ENCODE peak calls at places on chromosomes 6 and 20, in five cellular contexts. L is Peyer's patch; J is adrenal gland; Q is CD8-positive, alpha-beta T cell; I is psoas muscle. A is an unnamed sample. For H3K4me1, the result is how much of the 10 kb centered on the place peaks cover.

GRCh38 chr6:116144590-116144989 is 18.7 kb upstream of the COL10A1 start:
- DNase-seq in L (no peak), J (no peak), Q (no peak), I (no peak), A (no peak)

GRCh38 chr6:41439524-41440418 is 104.4 kb downstream of the NCR2 start:
- DNase-seq in L (peak), J (no peak), Q (no peak), I (no peak), A (no peak)

GRCh38 chr6:390914-391558 is 516 bp upstream of the IRF4 start:
- DNase-seq in L (peak), J (no peak), Q (no peak), I (no peak), A (no peak)

GRCh38 chr6:46000905-46001304 is 14.8 kb downstream of the CLIC5 start:
- DNase-seq in L (no peak), J (no peak), Q (no peak), I (no peak), A (no peak)

GRCh38 chr20:43721429-43722152 is 5.2 kb downstream of the GTSF1L start:
- DNase-seq in L (no peak), J (no peak), Q (no peak), I (no peak), A (no peak)

GRCh38 chr6:149324428-149324827 is 6.9 kb downstream of the TAB2 start:
- DNase-seq in L (no peak), J (no peak), Q (no peak), I (no peak), A (no peak)

GRCh38 chr20:19502169-19502568 is 255.9 kb upstream of the RIN2 start:
- DNase-seq in L (no peak), J (no peak), Q (no peak), I (peak), A (no peak)

GRCh38 chr6:160992323-160993314 is 1.1 kb downstream of the MAP3K4 start:
- DNase-seq in L (peak), J (peak), Q (peak), I (no peak), A (no peak)

GRCh38 chr6:124480021-124480430 is 482.2 kb upstream of the RNF217 start:
- DNase-seq in L (no peak), J (no peak), Q (no peak), I (no peak), A (no peak)

GRCh38 chr20:61263084-61263695 is 11.1 kb downstream of the CDH4 start:
- DNase-seq in L (no peak), J (no peak), Q (no peak), I (no peak), A (no peak)

GRCh38 chr6:39904946-39905639 is 29.2 kb downstream of the MOCS1 start:
- DNase-seq in L (no peak), J (no peak), Q (no peak), I (no peak), A (no peak)

GRCh38 chr6:16822529-16822928 is 61.3 kb upstream of the ATXN1 start:
- DNase-seq in L (no peak), J (no peak), Q (no peak), I (no peak), A (no peak)

GRCh38 chr6:82006027-82006738 is 241.4 kb downstream of the IBTK start:
- DNase-seq in L (no peak), J (no peak), Q (no peak), I (no peak), A (no peak)

GRCh38 chr6:68636710-68637470 is 1.8 kb downstream of the ADGRB3 start:
- DNase-seq in L (no peak), J (no peak), Q (no peak), I (no peak), A (no peak)

GRCh38 chr6:166935353-166935752 is 21.0 kb downstream of the RNASET2 start:
- DNase-seq in L (peak), J (no peak), Q (no peak), I (no peak), A (no peak)

GRCh38 chr6:11663519-11663918 is 115.1 kb downstream of the ADTRP start:
- DNase-seq in L (no peak), J (no peak), Q (no peak), I (no peak), A (no peak)

GRCh38 chr6:21931641-21932335 is 338.2 kb downstream of the SOX4 start:
- DNase-seq in L (no peak), J (no peak), Q (no peak), I (no peak), A (no peak)

GRCh38 chr6:109760208-109760607 is 69.1 kb downstream of the FIG4 start:
- DNase-seq in L (no peak), J (no peak), Q (no peak), I (no peak), A (no peak)

GRCh38 chr20:17896247-17896723 is 72.3 kb downstream of the SNX5 start:
- DNase-seq in L (no peak), J (peak), Q (no peak), I (no peak), A (no peak)

GRCh38 chr6:163392533-163392932 is 22.0 kb upstream of the QKI start:
- DNase-seq in L (no peak), J (peak), Q (no peak), I (no peak), A (peak)

GRCh38 chr6:108751851-108752732 is 96.1 kb upstream of the ARMC2 start:
- DNase-seq in L (no peak), J (peak), Q (no peak), I (no peak), A (no peak)

GRCh38 chr6:25165181-25165580 is 114.0 kb upstream of the CARMIL1 start:
- DNase-seq in L (no peak), J (no peak), Q (no peak), I (no peak), A (no peak)

GRCh38 chr6:166490671-166491500 is 95.6 kb downstream of the RAMACL start:
- DNase-seq in L (no peak), J (no peak), Q (no peak), I (no peak), A (no peak)

GRCh38 chr6:21707527-21707926 is 114.0 kb downstream of the SOX4 start:
- DNase-seq in L (no peak), J (no peak), Q (no peak), I (no peak), A (no peak)

GRCh38 chr6:16380220-16380809 is 141.9 kb downstream of the GMPR start:
- DNase-seq in L (no peak), J (no peak), Q (no peak), I (no peak), A (no peak)

GRCh38 chr6:106547961-106548453 is 81.3 kb downstream of the RTN4IP1 start:
- DNase-seq in L (no peak), J (no peak), Q (no peak), I (no peak), A (peak)

GRCh38 chr20:56572178-56572577 is 39.1 kb downstream of the FAM209B start:
- DNase-seq in L (no peak), J (no peak), Q (no peak), I (no peak), A (no peak)

GRCh38 chr6:132067286-132067685 is 116.1 kb upstream of the CCN2 start:
- DNase-seq in L (no peak), J (no peak), Q (no peak), I (no peak), A (no peak)

GRCh38 chr6:141483561-141484061 is 649.1 kb upstream of the GJE1 start:
- DNase-seq in L (peak), J (peak), Q (no peak), I (no peak), A (no peak)

GRCh38 chr6:143745160-143746133 is 67.7 kb downstream of the PHACTR2 start:
- DNase-seq in L (no peak), J (peak), Q (no peak), I (no peak), A (no peak)

GRCh38 chr20:58003525-58003924 is 224.9 kb downstream of the ANKRD60 start:
- DNase-seq in L (no peak), J (no peak), Q (no peak), I (no peak), A (peak)

GRCh38 chr20:1331101-1331500 is 2.2 kb upstream of the SDCBP2 start:
- DNase-seq in L (no peak), J (no peak), Q (no peak), I (no peak), A (no peak)

GRCh38 chr6:105153676-105154075 is 26.1 kb downstream of the POPDC3 start:
- DNase-seq in L (no peak), J (no peak), Q (no peak), I (no peak), A (no peak)

DNA sequence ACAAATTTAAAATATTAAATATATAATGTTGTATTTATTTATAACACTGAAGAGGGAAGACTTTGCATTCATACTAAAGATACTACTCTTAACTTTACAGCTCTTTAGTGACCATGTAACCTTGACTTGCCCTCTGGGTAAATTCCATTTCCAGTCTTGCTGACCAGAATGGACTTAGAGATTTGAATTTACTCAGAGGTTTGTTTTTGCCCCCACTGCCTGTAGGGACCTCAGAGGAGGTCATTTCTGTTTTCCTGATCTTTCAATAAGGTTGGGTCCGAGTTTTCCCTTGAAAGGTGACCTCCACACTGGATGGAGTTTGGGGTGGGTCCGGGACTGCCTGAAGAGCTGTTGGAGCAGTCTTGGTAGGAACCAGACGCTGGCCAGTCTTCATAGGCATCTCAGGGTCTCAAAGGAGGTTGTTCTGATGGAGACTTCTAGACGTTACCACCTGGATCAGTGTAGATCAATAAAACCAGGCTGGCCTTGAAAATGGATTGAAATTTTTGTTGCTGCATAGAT is 26.0 kb downstream of the DCBLD1 start:
- DNase-seq in L (no peak), J (no peak), Q (no peak), I (no peak), A (no peak)
- TF ChIP-seq CTCF in L (no peak), J (no peak), Q (no peak), I (no peak), A (no peak)

GRCh38 chr6:35063701-35064507 is 77.2 kb downstream of the TCP11 start:
- DNase-seq in L (no peak), J (no peak), Q (no peak), I (peak), A (no peak)
- H3K4me1 ChIP-seq in L (under half), J (under half), Q (under half), I (under half), A (under half)

GRCh38 chr6:151740820-151741219 is 66.7 kb upstream of the ESR1 start:
- DNase-seq in L (no peak), J (no peak), Q (no peak), I (no peak), A (no peak)

GRCh38 chr6:151738267-151738666 is 69.2 kb upstream of the ESR1 start:
- DNase-seq in L (no peak), J (no peak), Q (no peak), I (no peak), A (no peak)

GRCh38 chr6:151733680-151734320 is 73.7 kb upstream of the ESR1 start:
- DNase-seq in L (no peak), J (peak), Q (no peak), I (no peak), A (no peak)

DNA sequence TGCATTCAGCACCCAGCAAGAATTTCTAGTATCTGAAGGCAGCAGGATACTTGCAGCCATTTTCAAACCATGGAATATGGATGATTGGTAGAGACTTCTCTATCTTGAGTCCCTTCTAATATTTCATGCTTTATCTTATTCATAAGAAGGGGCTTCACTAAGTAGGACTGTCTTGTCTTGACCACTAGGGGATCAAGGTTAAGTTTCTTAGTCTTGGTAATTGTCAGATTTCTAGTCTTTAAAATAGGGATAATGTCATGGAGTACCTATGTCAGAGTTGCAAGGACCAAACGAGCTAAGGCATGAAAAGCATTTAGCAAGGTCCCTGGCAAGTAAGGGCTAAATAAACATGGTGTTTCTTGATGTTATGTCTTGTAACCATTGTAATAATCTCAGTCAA is 68.5 kb upstream of the ESR1 start:
- DNase-seq in L (no peak), J (no peak), Q (no peak), I (no peak), A (no peak)
- TF ChIP-seq CTCF in L (no peak), J (no peak), Q (no peak), I (peak), A (no peak)

GRCh38 chr20:34315236-34315635 is 12.1 kb upstream of the AHCY start:
- DNase-seq in L (no peak), J (no peak), Q (no peak), I (no peak), A (no peak)
- H3K4me1 ChIP-seq in L (under half), J (under half), Q (under half), I (under half), A (under half)

GRCh38 chr6:170575250-170575649 is 9.2 kb downstream of the PDCD2 start:
- DNase-seq in L (no peak), J (no peak), Q (no peak), I (no peak), A (no peak)
- TF ChIP-seq CTCF in L (no peak), J (no peak), Q (no peak), I (peak), A (peak)